ENCODE peak calls at places on chromosomes 6 and 20, in four cellular contexts. One of them, this sample, is unnamed.
A peak's percentile ranks its signal among the peaks of the same experiment; 100 is the strongest.

GRCh38 chr20:10527781-10528180 is 92.7 kb downstream of the SLX4IP start:
- DNase-seq in CD8-positive, alpha-beta T cell: no peak
- DNase-seq in brain microvascular endothelial cell: no peak
- DNase-seq in neural progenitor cell: no peak
- DNase-seq in this sample: no peak

GRCh38 chr20:38187512-38187911 is 22.4 kb upstream of the TGM2 start:
- DNase-seq in CD8-positive, alpha-beta T cell: no peak
- DNase-seq in brain microvascular endothelial cell: no peak
- DNase-seq in neural progenitor cell: peak; percentile 41
- DNase-seq in this sample: no peak

GRCh38 chr20:50136822-50137599 is 16.5 kb downstream of the PEDS1 start:
- DNase-seq in CD8-positive, alpha-beta T cell: no peak
- DNase-seq in brain microvascular endothelial cell: no peak
- DNase-seq in neural progenitor cell: no peak
- DNase-seq in this sample: no peak

GRCh38 chr6:148671085-148671484 is 75.7 kb upstream of the UST start:
- DNase-seq in CD8-positive, alpha-beta T cell: no peak
- DNase-seq in brain microvascular endothelial cell: no peak
- DNase-seq in neural progenitor cell: no peak
- DNase-seq in this sample: no peak

GRCh38 chr6:113596907-113597583 is 260.1 kb upstream of the MARCKS start:
- DNase-seq in CD8-positive, alpha-beta T cell: no peak
- DNase-seq in brain microvascular endothelial cell: peak; percentile 74
- DNase-seq in neural progenitor cell: no peak
- DNase-seq in this sample: no peak

GRCh38 chr6:156839591-156840001 is 62.4 kb downstream of the ARID1B start:
- DNase-seq in CD8-positive, alpha-beta T cell: no peak
- DNase-seq in brain microvascular endothelial cell: peak; percentile 74
- DNase-seq in neural progenitor cell: no peak
- DNase-seq in this sample: no peak

GRCh38 chr20:13458860-13459451 is 179.8 kb downstream of the TASP1 start:
- DNase-seq in CD8-positive, alpha-beta T cell: no peak
- DNase-seq in brain microvascular endothelial cell: peak; percentile 32
- DNase-seq in neural progenitor cell: peak; percentile 58
- DNase-seq in this sample: no peak

GRCh38 chr6:17580518-17581048 is 19.5 kb upstream of the FAM8A1 start:
- DNase-seq in CD8-positive, alpha-beta T cell: no peak
- DNase-seq in brain microvascular endothelial cell: peak; percentile 25
- DNase-seq in neural progenitor cell: no peak
- DNase-seq in this sample: no peak

GRCh38 chr6:127191716-127192115 is 73.2 kb downstream of the RSPO3 start:
- DNase-seq in CD8-positive, alpha-beta T cell: no peak
- DNase-seq in brain microvascular endothelial cell: no peak
- DNase-seq in neural progenitor cell: no peak
- DNase-seq in this sample: no peak

GRCh38 chr6:24833711-24834386 is 35.1 kb upstream of the ARMH2 start:
- DNase-seq in CD8-positive, alpha-beta T cell: no peak
- DNase-seq in brain microvascular endothelial cell: no peak
- DNase-seq in neural progenitor cell: no peak
- DNase-seq in this sample: no peak

GRCh38 chr6:57313711-57314471 is 3.5 kb upstream of the PRIM2 start:
- DNase-seq in CD8-positive, alpha-beta T cell: no peak
- DNase-seq in brain microvascular endothelial cell: peak; percentile 94
- DNase-seq in neural progenitor cell: no peak
- DNase-seq in this sample: no peak

GRCh38 chr20:34112600-34113061 is 588 bp upstream of the EIF2S2 start:
- DNase-seq in CD8-positive, alpha-beta T cell: peak; percentile 17
- DNase-seq in brain microvascular endothelial cell: peak; percentile 34
- DNase-seq in neural progenitor cell: peak; percentile 55
- DNase-seq in this sample: peak; percentile 6

GRCh38 chr6:151241853-151242252 is 2.1 kb downstream of the AKAP12 start:
- DNase-seq in CD8-positive, alpha-beta T cell: no peak
- DNase-seq in brain microvascular endothelial cell: no peak
- DNase-seq in neural progenitor cell: no peak
- DNase-seq in this sample: no peak

GRCh38 chr6:151252626-151253025 is 12.9 kb downstream of the AKAP12 start:
- DNase-seq in CD8-positive, alpha-beta T cell: no peak
- DNase-seq in brain microvascular endothelial cell: no peak
- DNase-seq in neural progenitor cell: no peak
- DNase-seq in this sample: no peak

GRCh38 chr6:151248295-151248694 is 8.5 kb downstream of the AKAP12 start:
- DNase-seq in CD8-positive, alpha-beta T cell: no peak
- DNase-seq in brain microvascular endothelial cell: no peak
- DNase-seq in neural progenitor cell: no peak
- DNase-seq in this sample: no peak

GRCh38 chr6:151242420-151242841 is 2.7 kb downstream of the AKAP12 start:
- DNase-seq in CD8-positive, alpha-beta T cell: no peak
- DNase-seq in brain microvascular endothelial cell: no peak
- DNase-seq in neural progenitor cell: peak; percentile 31
- DNase-seq in this sample: no peak

GRCh38 chr6:151247510-151247909 is 7.7 kb downstream of the AKAP12 start:
- DNase-seq in CD8-positive, alpha-beta T cell: no peak
- DNase-seq in brain microvascular endothelial cell: no peak
- DNase-seq in neural progenitor cell: no peak
- DNase-seq in this sample: no peak
- H3K27me3 ChIP-seq in CD8-positive, alpha-beta T cell: peaks cover 6% of the 10 kb centered on the region
- H3K27me3 ChIP-seq in brain microvascular endothelial cell: no peaks in the 10 kb centered on the region
- H3K27me3 ChIP-seq in neural progenitor cell: no peaks in the 10 kb centered on the region
- H3K27me3 ChIP-seq in this sample: peaks cover 31% of the 10 kb centered on the region

DNA sequence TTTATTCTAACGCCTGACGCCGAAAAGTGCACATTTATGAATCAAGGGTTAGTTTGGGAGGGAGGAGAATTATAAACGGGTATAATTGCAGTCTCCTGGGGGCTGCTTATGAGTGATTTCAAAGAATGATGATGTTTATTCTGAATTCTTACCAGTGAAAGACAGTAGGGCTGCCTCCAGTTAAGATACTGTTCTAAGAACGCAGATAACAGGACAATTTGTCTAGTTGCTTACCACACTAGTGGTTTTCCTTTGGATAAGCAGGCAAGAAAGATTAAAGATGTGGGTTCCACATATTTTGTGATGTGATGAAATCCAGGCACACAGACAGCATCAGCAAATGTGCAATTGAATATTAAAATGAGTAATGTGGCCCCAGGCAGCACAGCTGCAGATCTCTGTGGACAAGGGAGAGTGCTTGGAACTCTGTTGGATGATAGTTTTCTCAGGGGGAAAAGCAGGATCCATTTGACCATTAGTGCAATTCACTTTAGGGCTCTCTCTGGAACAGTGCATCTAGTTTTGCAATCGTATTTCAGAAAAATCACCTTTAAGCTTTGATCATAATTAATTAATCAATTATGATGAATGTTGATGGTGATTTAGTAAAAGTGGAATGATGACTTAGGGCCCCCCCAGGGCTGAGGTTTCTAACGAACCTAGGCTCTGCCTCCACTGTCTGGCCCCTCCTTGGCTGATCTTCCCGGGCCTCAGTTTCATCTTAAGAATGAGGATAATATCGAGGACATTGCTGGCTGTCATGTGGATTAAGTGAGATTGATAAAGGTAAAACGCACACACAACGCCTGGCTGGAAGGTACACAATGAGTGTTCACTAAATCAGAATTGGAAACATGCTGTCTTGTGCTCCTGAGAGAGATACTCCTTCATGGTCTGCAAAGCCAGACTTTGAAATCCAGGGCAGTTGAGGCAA is 5.0 kb upstream of the SULF2 start:
- DNase-seq in CD8-positive, alpha-beta T cell: no peak
- DNase-seq in brain microvascular endothelial cell: peak; percentile 19
- DNase-seq in neural progenitor cell: no peak
- DNase-seq in this sample: no peak
- H3K27ac ChIP-seq in CD8-positive, alpha-beta T cell: no peak overlapping the region
- H3K27ac ChIP-seq in brain microvascular endothelial cell: no peak overlapping the region
- H3K27ac ChIP-seq in neural progenitor cell: no peak overlapping the region
- H3K27ac ChIP-seq in this sample: no peak overlapping the region

GRCh38 chr6:13357551-13358075 is 29.3 kb upstream of the TBC1D7 start:
- DNase-seq in CD8-positive, alpha-beta T cell: no peak
- DNase-seq in brain microvascular endothelial cell: no peak
- DNase-seq in neural progenitor cell: peak; percentile 70
- DNase-seq in this sample: no peak
- TF ChIP-seq CTCF in CD8-positive, alpha-beta T cell: no peak
- TF ChIP-seq CTCF in brain microvascular endothelial cell: peak; percentile 56
- TF ChIP-seq CTCF in neural progenitor cell: peak; percentile 13
- TF ChIP-seq CTCF in this sample: no peak

GRCh38 chr20:23454816-23455215 is 2.1 kb upstream of the CST11 start:
- DNase-seq in CD8-positive, alpha-beta T cell: no peak
- DNase-seq in brain microvascular endothelial cell: no peak
- DNase-seq in neural progenitor cell: no peak
- DNase-seq in this sample: no peak

GRCh38 chr20:23455641-23456040 is 3.0 kb upstream of the CST11 start:
- DNase-seq in CD8-positive, alpha-beta T cell: no peak
- DNase-seq in brain microvascular endothelial cell: no peak
- DNase-seq in neural progenitor cell: no peak
- DNase-seq in this sample: no peak

GRCh38 chr20:23456873-23457272 is 4.2 kb upstream of the CST11 start:
- DNase-seq in CD8-positive, alpha-beta T cell: no peak
- DNase-seq in brain microvascular endothelial cell: no peak
- DNase-seq in neural progenitor cell: no peak
- DNase-seq in this sample: no peak

GRCh38 chr20:23453944-23454543 is 1.4 kb upstream of the CST11 start:
- DNase-seq in CD8-positive, alpha-beta T cell: no peak
- DNase-seq in brain microvascular endothelial cell: no peak
- DNase-seq in neural progenitor cell: no peak
- DNase-seq in this sample: no peak

GRCh38 chr20:23456416-23456815 is 3.7 kb upstream of the CST11 start:
- DNase-seq in CD8-positive, alpha-beta T cell: no peak
- DNase-seq in brain microvascular endothelial cell: no peak
- DNase-seq in neural progenitor cell: no peak
- DNase-seq in this sample: no peak
- H3K27me3 ChIP-seq in CD8-positive, alpha-beta T cell: no peaks in the 10 kb centered on the region
- H3K27me3 ChIP-seq in brain microvascular endothelial cell: no peaks in the 10 kb centered on the region
- H3K27me3 ChIP-seq in neural progenitor cell: no peaks in the 10 kb centered on the region
- H3K27me3 ChIP-seq in this sample: no peaks in the 10 kb centered on the region

GRCh38 chr6:14381225-14381887 is 263.8 kb downstream of the CD83 start:
- DNase-seq in CD8-positive, alpha-beta T cell: no peak
- DNase-seq in brain microvascular endothelial cell: no peak
- DNase-seq in neural progenitor cell: peak; percentile 90
- DNase-seq in this sample: no peak
- H3K27ac ChIP-seq in CD8-positive, alpha-beta T cell: no peak overlapping the region
- H3K27ac ChIP-seq in brain microvascular endothelial cell: no peak overlapping the region
- H3K27ac ChIP-seq in neural progenitor cell: peak overlapping the region; percentile 77
- H3K27ac ChIP-seq in this sample: no peak overlapping the region

GRCh38 chr6:47254906-47255305 is 54.8 kb downstream of the TNFRSF21 start:
- DNase-seq in CD8-positive, alpha-beta T cell: no peak
- DNase-seq in brain microvascular endothelial cell: no peak
- DNase-seq in neural progenitor cell: no peak
- DNase-seq in this sample: no peak

GRCh38 chr6:47253136-47253535 is 56.6 kb downstream of the TNFRSF21 start:
- DNase-seq in CD8-positive, alpha-beta T cell: no peak
- DNase-seq in brain microvascular endothelial cell: no peak
- DNase-seq in neural progenitor cell: no peak
- DNase-seq in this sample: no peak

GRCh38 chr6:47251396-47251795 is 58.3 kb downstream of the TNFRSF21 start:
- DNase-seq in CD8-positive, alpha-beta T cell: no peak
- DNase-seq in brain microvascular endothelial cell: no peak
- DNase-seq in neural progenitor cell: no peak
- DNase-seq in this sample: no peak

GRCh38 chr6:47254051-47254450 is 55.7 kb downstream of the TNFRSF21 start:
- DNase-seq in CD8-positive, alpha-beta T cell: no peak
- DNase-seq in brain microvascular endothelial cell: no peak
- DNase-seq in neural progenitor cell: no peak
- DNase-seq in this sample: no peak

DNA sequence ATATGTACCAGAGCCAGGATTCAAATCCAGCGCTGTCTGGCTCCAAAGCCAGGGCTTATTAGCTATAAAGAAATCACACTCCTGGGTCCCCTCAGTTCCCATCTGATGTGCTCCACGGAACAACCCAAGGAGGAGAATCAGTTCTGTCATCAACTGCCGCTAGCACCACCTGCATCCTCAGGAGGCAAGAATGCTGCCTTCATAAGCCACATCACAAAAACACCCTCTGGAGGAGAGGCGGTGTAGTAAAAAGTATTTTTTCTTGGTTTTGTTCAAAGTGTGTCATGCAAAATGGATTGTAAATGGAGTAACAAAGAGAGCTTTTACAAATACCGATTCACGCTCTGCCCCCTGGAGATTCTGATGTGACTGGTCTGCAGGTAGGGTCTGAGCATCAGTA is 57.1 kb downstream of the TNFRSF21 start:
- DNase-seq in CD8-positive, alpha-beta T cell: no peak
- DNase-seq in brain microvascular endothelial cell: no peak
- DNase-seq in neural progenitor cell: no peak
- DNase-seq in this sample: no peak
- TF ChIP-seq CTCF in CD8-positive, alpha-beta T cell: no peak
- TF ChIP-seq CTCF in brain microvascular endothelial cell: no peak
- TF ChIP-seq CTCF in neural progenitor cell: no peak
- TF ChIP-seq CTCF in this sample: no peak

GRCh38 chr6:11042750-11043551 is 1.2 kb downstream of the ELOVL2 start:
- DNase-seq in CD8-positive, alpha-beta T cell: no peak
- DNase-seq in brain microvascular endothelial cell: no peak
- DNase-seq in neural progenitor cell: peak; percentile 49
- DNase-seq in this sample: no peak
- H3K27me3 ChIP-seq in CD8-positive, alpha-beta T cell: peaks cover 17% of the 10 kb centered on the region
- H3K27me3 ChIP-seq in brain microvascular endothelial cell: no peaks in the 10 kb centered on the region
- H3K27me3 ChIP-seq in neural progenitor cell: peaks cover 90% of the 10 kb centered on the region
- H3K27me3 ChIP-seq in this sample: peaks cover 63% of the 10 kb centered on the region

GRCh38 chr6:108685970-108686369 is 125.3 kb downstream of the FOXO3 start:
- DNase-seq in CD8-positive, alpha-beta T cell: no peak
- DNase-seq in brain microvascular endothelial cell: no peak
- DNase-seq in neural progenitor cell: no peak
- DNase-seq in this sample: no peak

GRCh38 chr6:108686896-108687295 is 126.2 kb downstream of the FOXO3 start:
- DNase-seq in CD8-positive, alpha-beta T cell: no peak
- DNase-seq in brain microvascular endothelial cell: no peak
- DNase-seq in neural progenitor cell: no peak
- DNase-seq in this sample: no peak

GRCh38 chr6:108690326-108691000 is 129.7 kb downstream of the FOXO3 start:
- DNase-seq in CD8-positive, alpha-beta T cell: no peak
- DNase-seq in brain microvascular endothelial cell: peak; percentile 28
- DNase-seq in neural progenitor cell: no peak
- DNase-seq in this sample: no peak

GRCh38 chr6:108687921-108688320 is 127.2 kb downstream of the FOXO3 start:
- DNase-seq in CD8-positive, alpha-beta T cell: no peak
- DNase-seq in brain microvascular endothelial cell: no peak
- DNase-seq in neural progenitor cell: no peak
- DNase-seq in this sample: no peak

DNA sequence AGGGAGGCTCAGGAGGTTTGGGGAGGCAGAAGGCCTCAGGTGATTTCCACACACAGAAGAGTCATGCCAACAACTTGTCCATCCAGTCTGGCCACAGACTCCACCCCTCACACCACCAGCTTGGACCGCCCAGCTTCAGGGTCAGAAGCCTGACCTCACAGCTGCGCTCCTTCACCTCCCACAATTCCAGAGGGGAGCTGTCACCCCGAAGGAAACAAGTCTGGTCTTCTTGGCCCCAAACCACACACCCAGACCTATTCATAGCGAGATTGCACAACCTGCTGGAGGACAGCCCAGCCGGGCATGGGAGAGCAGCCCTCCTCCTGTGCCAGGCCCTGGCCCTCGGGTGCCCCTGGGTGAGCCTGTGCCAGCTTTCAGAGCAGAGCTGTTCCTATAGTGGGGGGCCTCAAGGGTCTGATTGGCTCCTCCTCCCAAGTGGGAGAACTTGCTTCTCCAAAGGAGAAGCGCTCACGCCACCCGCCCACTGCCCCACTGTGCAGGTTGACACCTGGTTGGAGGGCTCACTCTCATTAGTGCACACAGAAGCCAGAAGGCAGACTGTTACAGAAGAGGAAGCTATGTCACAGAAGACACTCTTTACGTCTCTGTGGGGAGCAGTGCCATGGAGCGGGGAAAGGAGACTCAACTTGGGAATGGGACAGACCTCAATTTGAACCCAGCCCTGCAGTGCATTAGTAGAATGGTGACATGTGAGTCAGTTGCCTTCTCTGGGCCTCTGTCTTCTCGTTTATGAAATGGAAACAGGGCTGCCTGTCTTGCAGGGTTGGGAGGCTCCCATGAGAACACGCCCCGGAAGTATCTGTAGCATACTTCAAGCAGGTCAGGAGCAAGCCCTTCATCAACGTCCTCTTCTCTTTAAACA is 128.8 kb downstream of the FOXO3 start:
- DNase-seq in CD8-positive, alpha-beta T cell: no peak
- DNase-seq in brain microvascular endothelial cell: peak; percentile 25
- DNase-seq in neural progenitor cell: no peak
- DNase-seq in this sample: no peak
- H3K27ac ChIP-seq in CD8-positive, alpha-beta T cell: no peak overlapping the region
- H3K27ac ChIP-seq in brain microvascular endothelial cell: no peak overlapping the region
- H3K27ac ChIP-seq in neural progenitor cell: no peak overlapping the region
- H3K27ac ChIP-seq in this sample: no peak overlapping the region